ENCODE peak calls at places on chromosome 11, in seven cellular contexts. One of them, this sample, is unnamed.

GRCh38 chr11:2777396-2777795 is 77.6 kb upstream of the KCNQ1OT1 start:
- DNase-seq in A549: peak
- DNase-seq in left lobe of liver: peak
- DNase-seq in epithelial cell of esophagus: peak
- DNase-seq in NCI-H345: no peak
- DNase-seq in EL: peak
- DNase-seq in iris pigment epithelial cell: no peak
- DNase-seq in this sample: no peak

GRCh38 chr11:66070604-66071325 is 693 bp downstream of the PACS1 start:
- DNase-seq in A549: peak
- DNase-seq in left lobe of liver: peak
- DNase-seq in epithelial cell of esophagus: peak
- DNase-seq in NCI-H345: peak
- DNase-seq in EL: peak
- DNase-seq in iris pigment epithelial cell: peak
- DNase-seq in this sample: peak

GRCh38 chr11:65774525-65775306 is 6.1 kb downstream of the AP5B1 start:
- DNase-seq in A549: no peak
- DNase-seq in left lobe of liver: peak
- DNase-seq in epithelial cell of esophagus: no peak
- DNase-seq in NCI-H345: no peak
- DNase-seq in EL: no peak
- DNase-seq in iris pigment epithelial cell: no peak
- DNase-seq in this sample: no peak

GRCh38 chr11:121983901-121984300 is 132.1 kb downstream of the BLID start:
- DNase-seq in A549: no peak
- DNase-seq in left lobe of liver: no peak
- DNase-seq in epithelial cell of esophagus: no peak
- DNase-seq in NCI-H345: no peak
- DNase-seq in EL: no peak
- DNase-seq in iris pigment epithelial cell: no peak
- DNase-seq in this sample: no peak

GRCh38 chr11:84714316-84714780 is 912.8 kb downstream of the DLG2 start:
- DNase-seq in A549: peak
- DNase-seq in left lobe of liver: no peak
- DNase-seq in epithelial cell of esophagus: peak
- DNase-seq in NCI-H345: peak
- DNase-seq in EL: peak
- DNase-seq in iris pigment epithelial cell: peak
- DNase-seq in this sample: peak

GRCh38 chr11:123185326-123185725 is 9.7 kb downstream of the CLMP start:
- DNase-seq in A549: no peak
- DNase-seq in left lobe of liver: no peak
- DNase-seq in epithelial cell of esophagus: no peak
- DNase-seq in NCI-H345: no peak
- DNase-seq in EL: no peak
- DNase-seq in iris pigment epithelial cell: no peak
- DNase-seq in this sample: peak

GRCh38 chr11:102197759-102198158 is 87.5 kb downstream of the YAP1 start:
- DNase-seq in A549: no peak
- DNase-seq in left lobe of liver: no peak
- DNase-seq in epithelial cell of esophagus: no peak
- DNase-seq in NCI-H345: no peak
- DNase-seq in EL: no peak
- DNase-seq in iris pigment epithelial cell: no peak
- DNase-seq in this sample: peak

GRCh38 chr11:75796091-75796435 is 18.9 kb upstream of the UVRAG start:
- DNase-seq in A549: no peak
- DNase-seq in left lobe of liver: no peak
- DNase-seq in epithelial cell of esophagus: no peak
- DNase-seq in NCI-H345: no peak
- DNase-seq in EL: peak
- DNase-seq in iris pigment epithelial cell: no peak
- DNase-seq in this sample: no peak

GRCh38 chr11:41457216-41458014 is 2.0 kb downstream of the LRRC4C start:
- DNase-seq in A549: no peak
- DNase-seq in left lobe of liver: no peak
- DNase-seq in epithelial cell of esophagus: no peak
- DNase-seq in NCI-H345: no peak
- DNase-seq in EL: no peak
- DNase-seq in iris pigment epithelial cell: no peak
- DNase-seq in this sample: no peak

GRCh38 chr11:66600219-66600923 is 7.4 kb downstream of the CCS start:
- DNase-seq in A549: no peak
- DNase-seq in left lobe of liver: no peak
- DNase-seq in epithelial cell of esophagus: no peak
- DNase-seq in NCI-H345: no peak
- DNase-seq in EL: no peak
- DNase-seq in iris pigment epithelial cell: peak
- DNase-seq in this sample: no peak

GRCh38 chr11:131370090-131370751 is at the start of gene NTM:
- DNase-seq in A549: no peak
- DNase-seq in left lobe of liver: peak
- DNase-seq in epithelial cell of esophagus: peak
- DNase-seq in NCI-H345: no peak
- DNase-seq in EL: peak
- DNase-seq in iris pigment epithelial cell: peak
- DNase-seq in this sample: peak

GRCh38 chr11:5809905-5810792 is 1.4 kb downstream of the OR52N2 start:
- DNase-seq in A549: no peak
- DNase-seq in left lobe of liver: no peak
- DNase-seq in epithelial cell of esophagus: no peak
- DNase-seq in NCI-H345: no peak
- DNase-seq in EL: no peak
- DNase-seq in iris pigment epithelial cell: no peak
- DNase-seq in this sample: no peak

GRCh38 chr11:69804769-69805508 is 14.3 kb downstream of the FGF3 start:
- DNase-seq in A549: no peak
- DNase-seq in left lobe of liver: no peak
- DNase-seq in epithelial cell of esophagus: no peak
- DNase-seq in NCI-H345: no peak
- DNase-seq in EL: no peak
- DNase-seq in iris pigment epithelial cell: no peak
- DNase-seq in this sample: no peak

GRCh38 chr11:68948496-68948895 is 32.3 kb downstream of the MRGPRD start:
- DNase-seq in A549: no peak
- DNase-seq in left lobe of liver: no peak
- DNase-seq in epithelial cell of esophagus: no peak
- DNase-seq in NCI-H345: no peak
- DNase-seq in EL: no peak
- DNase-seq in iris pigment epithelial cell: no peak
- DNase-seq in this sample: no peak

GRCh38 chr11:106880121-106880520 is 138.2 kb downstream of the GUCY1A2 start:
- DNase-seq in A549: no peak
- DNase-seq in left lobe of liver: no peak
- DNase-seq in epithelial cell of esophagus: no peak
- DNase-seq in NCI-H345: no peak
- DNase-seq in EL: no peak
- DNase-seq in iris pigment epithelial cell: no peak
- DNase-seq in this sample: no peak

GRCh38 chr11:18772211-18772610 is 19.4 kb downstream of the PTPN5 start:
- DNase-seq in A549: no peak
- DNase-seq in left lobe of liver: no peak
- DNase-seq in epithelial cell of esophagus: no peak
- DNase-seq in NCI-H345: no peak
- DNase-seq in EL: peak
- DNase-seq in iris pigment epithelial cell: no peak
- DNase-seq in this sample: no peak

GRCh38 chr11:62444271-62444833 is 25.5 kb downstream of the SCGB1A1 start:
- DNase-seq in A549: no peak
- DNase-seq in left lobe of liver: no peak
- DNase-seq in epithelial cell of esophagus: peak
- DNase-seq in NCI-H345: peak
- DNase-seq in EL: peak
- DNase-seq in iris pigment epithelial cell: peak
- DNase-seq in this sample: peak

GRCh38 chr11:96524475-96524874 is 134.7 kb downstream of the JRKL start:
- DNase-seq in A549: no peak
- DNase-seq in left lobe of liver: no peak
- DNase-seq in epithelial cell of esophagus: no peak
- DNase-seq in NCI-H345: no peak
- DNase-seq in EL: no peak
- DNase-seq in iris pigment epithelial cell: no peak
- DNase-seq in this sample: no peak

GRCh38 chr11:109654091-109654490 is 232.1 kb downstream of the C11orf87 start:
- DNase-seq in A549: no peak
- DNase-seq in left lobe of liver: no peak
- DNase-seq in epithelial cell of esophagus: peak
- DNase-seq in NCI-H345: no peak
- DNase-seq in EL: no peak
- DNase-seq in iris pigment epithelial cell: no peak
- DNase-seq in this sample: no peak